ENCODE peak calls at places on chromosomes 16 and 17, in ten cellular contexts. D is A549, F is K562, O is tibial nerve, Q is sigmoid colon, W is stomach, E is upper lobe of left lung, T is esophagus muscularis mucosa, N is suprapubic skin, B is H1. V is an unnamed sample.

GRCh38 chr16:12239953-12240485 is 263.5 kb downstream of the SNX29 start:
- DNase-seq in D (no peak), F (no peak), O (no peak), Q (no peak), W (no peak), E (no peak), T (no peak), N (no peak), B (no peak), V (no peak)

GRCh38 chr17:27601069-27601974 is 29.7 kb upstream of the LGALS9 start:
- DNase-seq in D (peak; percentile 81), F (peak; percentile 88), O (peak; percentile 98), Q (peak; percentile 87), W (peak; percentile 89), E (peak; percentile 74), T (peak; percentile 95), N (peak; percentile 88), B (peak; percentile 68), V (peak; percentile 88)

GRCh38 chr17:80103061-80103481 is 1.7 kb downstream of the GAA start:
- DNase-seq in D (no peak), F (no peak), O (no peak), Q (no peak), W (no peak), E (no peak), T (no peak), N (no peak), B (no peak), V (no peak)

GRCh38 chr16:59192551-59193199 is 458.6 kb upstream of the GOT2 start:
- DNase-seq in D (no peak), F (peak; percentile 19), O (peak; percentile 35), Q (no peak), W (no peak), E (no peak), T (no peak), N (no peak), B (no peak), V (no peak)

GRCh38 chr16:70437582-70438324 is 1.1 kb downstream of the ST3GAL2 start:
- DNase-seq in D (no peak), F (peak; percentile 58), O (no peak), Q (no peak), W (no peak), E (no peak), T (no peak), N (no peak), B (no peak), V (no peak)

GRCh38 chr17:16040710-16041251 is 41.2 kb downstream of the TTC19 start:
- DNase-seq in D (no peak), F (no peak), O (no peak), Q (no peak), W (peak; percentile 56), E (no peak), T (no peak), N (no peak), B (no peak), V (peak; percentile 39)

GRCh38 chr17:73198930-73199260 is 6.0 kb downstream of the COG1 start:
- DNase-seq in D (no peak), F (no peak), O (no peak), Q (no peak), W (no peak), E (no peak), T (no peak), N (no peak), B (no peak), V (no peak)

GRCh38 chr17:78998311-78999055 is 11.1 kb downstream of the CANT1 start:
- DNase-seq in D (no peak), F (no peak), O (no peak), Q (peak; percentile 63), W (peak; percentile 75), E (no peak), T (no peak), N (peak; percentile 85), B (no peak), V (peak; percentile 10)

GRCh38 chr17:77666881-77667395 is 291.6 kb upstream of the TNRC6C start:
- DNase-seq in D (no peak), F (no peak), O (no peak), Q (peak; percentile 4), W (no peak), E (no peak), T (no peak), N (no peak), B (no peak), V (no peak)

GRCh38 chr16:2501938-2502900 is 11.5 kb upstream of the ATP6V0C start:
- DNase-seq in D (no peak), F (no peak), O (no peak), Q (no peak), W (no peak), E (no peak), T (no peak), N (no peak), B (no peak), V (no peak)

GRCh38 chr17:18026408-18026776 is 12.6 kb downstream of the ATPAF2 start:
- DNase-seq in D (no peak), F (no peak), O (no peak), Q (no peak), W (no peak), E (peak; percentile 54), T (no peak), N (no peak), B (no peak), V (no peak)

GRCh38 chr17:80095844-80096475 is 5.4 kb upstream of the GAA start:
- DNase-seq in D (no peak), F (no peak), O (no peak), Q (peak; percentile 58), W (no peak), E (no peak), T (no peak), N (no peak), B (no peak), V (no peak)

GRCh38 chr17:41145261-41145660 is 4.4 kb downstream of the KRTAP4-5 start:
- DNase-seq in D (no peak), F (no peak), O (no peak), Q (no peak), W (no peak), E (no peak), T (no peak), N (no peak), B (no peak), V (no peak)

GRCh38 chr17:79618383-79619067 is 7.7 kb upstream of the RBFOX3 start:
- DNase-seq in D (no peak), F (no peak), O (no peak), Q (peak; percentile 44), W (no peak), E (peak; percentile 15), T (no peak), N (peak; percentile 37), B (no peak), V (no peak)

GRCh38 chr17:73667184-73667959 is 23.1 kb upstream of the SDK2 start:
- DNase-seq in D (no peak), F (no peak), O (peak; percentile 29), Q (no peak), W (no peak), E (peak; percentile 48), T (peak; percentile 90), N (no peak), B (no peak), V (no peak)

GRCh38 chr16:24499193-24499814 is 40.1 kb upstream of the RBBP6 start:
- DNase-seq in D (peak; percentile 50), F (peak; percentile 71), O (no peak), Q (no peak), W (no peak), E (no peak), T (no peak), N (no peak), B (peak; percentile 44), V (no peak)

GRCh38 chr17:40590742-40591141 is 25.5 kb upstream of the CCR7 start:
- DNase-seq in D (no peak), F (no peak), O (no peak), Q (no peak), W (no peak), E (no peak), T (no peak), N (no peak), B (no peak), V (no peak)

DNA sequence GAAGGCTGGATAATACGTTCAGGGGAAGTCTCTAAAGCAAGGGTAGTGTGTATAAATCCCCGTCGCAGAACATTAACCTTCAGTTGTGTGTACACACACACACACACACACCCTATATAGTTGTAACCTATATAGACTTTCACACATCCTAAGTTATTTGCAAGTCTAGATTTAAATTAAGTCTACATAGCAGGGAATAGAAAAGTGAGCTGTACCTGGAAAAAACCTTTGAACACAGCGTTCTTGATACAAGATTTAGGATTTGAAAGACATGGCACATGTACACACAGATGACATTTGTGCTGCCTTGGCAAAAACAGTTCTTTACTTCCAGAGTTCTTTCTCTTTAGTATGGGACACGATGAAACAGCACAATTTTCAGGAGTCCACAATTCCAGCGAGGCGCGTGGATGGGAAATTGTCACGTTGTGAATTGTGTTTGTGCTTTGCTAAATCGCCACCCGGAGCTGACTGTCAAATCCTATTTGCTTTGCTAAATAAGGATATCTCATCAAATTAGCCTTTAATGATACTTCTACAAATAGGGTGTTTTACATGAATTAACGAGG is 233.9 kb downstream of the MRTFB start:
- DNase-seq in D (no peak), F (no peak), O (no peak), Q (no peak), W (no peak), E (no peak), T (no peak), N (no peak), B (no peak), V (no peak)
- H3K4me1 ChIP-seq in D (peaks cover 52% of the 10 kb centered on the region), F (peaks cover 57% of the 10 kb centered on the region), O (peaks cover 27% of the 10 kb centered on the region), Q (peaks cover 53% of the 10 kb centered on the region), W (peaks cover 86% of the 10 kb centered on the region), E (peaks cover 19% of the 10 kb centered on the region), T (peaks cover 55% of the 10 kb centered on the region), N (peaks cover 72% of the 10 kb centered on the region), B (peaks cover 51% of the 10 kb centered on the region), V (peaks cover 13% of the 10 kb centered on the region)

GRCh38 chr17:35895602-35896001 is 15.4 kb upstream of the CCL5 start:
- DNase-seq in D (no peak), F (no peak), O (no peak), Q (no peak), W (no peak), E (no peak), T (no peak), N (no peak), B (no peak), V (no peak)
- TF ChIP-seq EP300 in D (no peak), F (no peak), O (no peak), Q (no peak), W (no peak), E (no peak), T (no peak), N (no peak), B (no peak), V (no peak)

GRCh38 chr16:48231675-48232214 is 12.4 kb upstream of the LONP2 start:
- DNase-seq in D (peak; percentile 23), F (peak; percentile 46), O (no peak), Q (no peak), W (peak; percentile 44), E (no peak), T (no peak), N (no peak), B (peak; percentile 29), V (no peak)
- H3K4me1 ChIP-seq in D (peaks cover 33% of the 10 kb centered on the region), F (no peaks in the 10 kb centered on the region), O (no peaks in the 10 kb centered on the region), Q (no peaks in the 10 kb centered on the region), W (peaks cover 15% of the 10 kb centered on the region), E (no peaks in the 10 kb centered on the region), T (no peaks in the 10 kb centered on the region), N (no peaks in the 10 kb centered on the region), B (no peaks in the 10 kb centered on the region), V (no peaks in the 10 kb centered on the region)

DNA sequence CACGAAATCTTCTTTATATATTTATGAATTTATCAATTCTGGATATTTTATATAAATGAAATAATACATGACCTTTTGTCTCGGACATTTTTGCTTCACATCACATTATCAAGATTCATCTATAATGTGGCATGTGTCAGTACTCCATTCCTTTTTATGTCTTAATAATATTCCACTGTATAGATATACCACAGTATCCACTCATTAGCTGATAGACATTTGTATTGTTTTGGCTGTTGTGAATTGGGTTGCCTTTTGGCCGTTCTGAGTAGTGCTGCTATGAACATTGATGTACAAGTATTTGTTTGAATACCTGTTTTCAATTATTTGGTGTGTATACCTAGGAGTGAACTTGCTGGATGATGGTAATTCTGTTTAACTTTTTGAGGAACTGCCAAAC is 323.8 kb upstream of the CA10 start:
- DNase-seq in D (no peak), F (no peak), O (no peak), Q (no peak), W (no peak), E (no peak), T (no peak), N (no peak), B (no peak), V (no peak)
- TF ChIP-seq EP300 in D (no peak), F (no peak), O (no peak), Q (no peak), W (no peak), E (no peak), T (no peak), N (no peak), B (no peak), V (no peak)